ENCODE peak calls at places on chromosomes 1 and 21, in ten cellular contexts. P, R, U, Z, J, Y, A, S, V and O are unnamed samples.

GRCh38 chr1:5884110-5884509 is 108.1 kb downstream of the NPHP4 start:
- DNase-seq in Z (no peak), J (no peak), A (no peak), V (no peak), S (no peak), P (no peak), R (no peak), U (no peak), Y (no peak), O (no peak)

GRCh38 chr1:84412316-84412942 is 14.1 kb downstream of the DNASE2B start:
- DNase-seq in P (no peak), Z (no peak), U (peak), R (no peak), S (no peak), Y (no peak), A (no peak), J (no peak), V (no peak), O (no peak)

GRCh38 chr21:18951291-18952038 is 547.9 kb upstream of the TMPRSS15 start:
- DNase-seq in V (peak), Y (peak), A (no peak), J (no peak), Z (no peak), P (no peak), S (no peak), U (peak), R (no peak), O (no peak)

GRCh38 chr1:201625711-201626300 is 86.9 kb downstream of the NAV1 start:
- DNase-seq in U (no peak), J (no peak), Z (no peak), S (no peak), V (no peak), A (no peak), Y (no peak), R (no peak), P (no peak), O (no peak)

GRCh38 chr21:45834821-45835293 is 146.7 kb upstream of the COL6A1 start:
- DNase-seq in A (no peak), S (no peak), V (no peak), P (no peak), Y (no peak), J (no peak), Z (no peak), R (no peak), U (no peak), O (no peak)

GRCh38 chr1:64515427-64515826 is 45.5 kb downstream of the CACHD1 start:
- DNase-seq in A (no peak), S (peak), V (no peak), P (no peak), Z (no peak), J (no peak), Y (peak), U (no peak), R (peak), O (peak)

GRCh38 chr1:27599605-27600499 is 4.1 kb downstream of the AHDC1 start:
- DNase-seq in J (no peak), A (no peak), Z (no peak), U (no peak), P (no peak), V (no peak), S (no peak), R (no peak), Y (no peak), O (no peak)

GRCh38 chr1:54273092-54273836 is 73.3 kb downstream of the MRPL37 start:
- DNase-seq in J (no peak), P (no peak), U (peak), S (no peak), A (no peak), Y (no peak), Z (no peak), R (peak), V (peak), O (peak)

GRCh38 chr1:30095051-30095450 is 628.3 kb downstream of the MATN1 start:
- DNase-seq in U (no peak), R (no peak), P (no peak), S (no peak), A (no peak), J (no peak), Y (no peak), V (no peak), Z (no peak), O (no peak)